ENCODE peak calls at places on chromosomes 11 and 22, in nine cellular contexts. H is Right ventricle myocardium superior; Z is left ventricle myocardium superior; Y is heart left ventricle; K is right lobe of liver; A is activated naive CD8-positive, alpha-beta T cell treated with anti-CD3 and anti-CD28 coated beads, Interleukin-2, amount 10 ng/mL, durations not matched to agents 7 days and 5 days; U is thoracic aorta; E is CD4-positive, alpha-beta T cell; C is PC-3. B is an unnamed sample.

GRCh38 chr11:47915407-47916137 is 64.8 kb upstream of the PTPRJ start:
- ATAC-seq in H (no peak), Z (no peak), Y (peak), K (no peak), A (peak), U (no peak), E (peak), C (no peak), B (peak)

GRCh38 chr11:14015711-14016110 is 53.2 kb downstream of the SPON1 start:
- ATAC-seq in H (peak), Z (peak), Y (peak), K (no peak), A (no peak), U (peak), E (no peak), C (peak), B (no peak)

GRCh38 chr22:30777589-30777988 is 82.9 kb downstream of the OSBP2 start:
- ATAC-seq in H (no peak), Z (no peak), Y (no peak), K (no peak), A (no peak), U (no peak), E (no peak), C (no peak), B (no peak)

GRCh38 chr22:40240671-40241070 is 62.9 kb downstream of the TNRC6B start:
- ATAC-seq in H (no peak), Z (no peak), Y (no peak), K (no peak), A (peak), U (no peak), E (peak), C (no peak), B (peak)

GRCh38 chr11:12331239-12331874 is 46.0 kb upstream of the PARVA start:
- ATAC-seq in H (peak), Z (peak), Y (peak), K (peak), A (no peak), U (peak), E (peak), C (peak), B (no peak)

GRCh38 chr22:42991010-42991651 is 23.8 kb downstream of the PACSIN2 start:
- ATAC-seq in H (no peak), Z (no peak), Y (no peak), K (no peak), A (no peak), U (no peak), E (no peak), C (peak), B (peak)

GRCh38 chr11:35111171-35112055 is 27.6 kb upstream of the CD44 start:
- ATAC-seq in H (peak), Z (peak), Y (peak), K (peak), A (no peak), U (no peak), E (no peak), C (peak), B (peak)

GRCh38 chr22:24968066-24968561 is 15.6 kb downstream of the KIAA1671 start:
- ATAC-seq in H (peak), Z (peak), Y (peak), K (no peak), A (no peak), U (no peak), E (no peak), C (peak), B (no peak)

GRCh38 chr11:73217131-73217809 is 811 bp upstream of the P2RY2 start:
- ATAC-seq in H (peak), Z (peak), Y (no peak), K (peak), A (no peak), U (no peak), E (no peak), C (no peak), B (no peak)

GRCh38 chr11:64373598-64373974 is 14.6 kb downstream of the RPS6KA4 start:
- ATAC-seq in H (no peak), Z (no peak), Y (no peak), K (no peak), A (no peak), U (no peak), E (no peak), C (no peak), B (no peak)

GRCh38 chr22:28008056-28008455 is 89.0 kb upstream of the PITPNB start:
- ATAC-seq in H (no peak), Z (no peak), Y (no peak), K (no peak), A (no peak), U (no peak), E (no peak), C (no peak), B (no peak)

GRCh38 chr11:18791175-18792065 is at the start of gene PTPN5:
- ATAC-seq in H (no peak), Z (peak), Y (peak), K (no peak), A (no peak), U (no peak), E (no peak), C (peak), B (no peak)

GRCh38 chr11:35932641-35933571 is 11.0 kb upstream of the LDLRAD3 start:
- ATAC-seq in H (peak), Z (peak), Y (peak), K (peak), A (no peak), U (no peak), E (no peak), C (no peak), B (no peak)

B was measured in activated T-helper 17 cell treated with anti-CD3 and anti-CD28 coated beads, Interleukin-2, amount 50 U/mL, for 72 hours.